ENCODE peak calls at places on chromosomes 5 and 9, in six cellular contexts. One of them, this sample, is unnamed.

GRCh38 chr5:55071413-55071812 is 31.0 kb upstream of the GZMA start:
- DNase-seq in transverse colon: no peak
- DNase-seq in colonic mucosa: no peak
- DNase-seq in neural progenitor cell: peak
- DNase-seq in cardiac muscle cell: no peak
- DNase-seq in skeletal muscle cell: no peak
- DNase-seq in this sample: peak

GRCh38 chr9:682633-683508 is 158.6 kb upstream of the DMRT1 start:
- DNase-seq in transverse colon: peak
- DNase-seq in cardiac muscle cell: peak
- DNase-seq in colonic mucosa: peak
- DNase-seq in skeletal muscle cell: no peak
- DNase-seq in neural progenitor cell: peak
- DNase-seq in this sample: no peak

GRCh38 chr9:107386396-107386795 is 103.2 kb downstream of the KLF4 start:
- DNase-seq in skeletal muscle cell: no peak
- DNase-seq in cardiac muscle cell: no peak
- DNase-seq in neural progenitor cell: no peak
- DNase-seq in colonic mucosa: no peak
- DNase-seq in transverse colon: no peak
- DNase-seq in this sample: no peak

GRCh38 chr5:3510642-3511041 is 85.0 kb upstream of the IRX1 start:
- DNase-seq in transverse colon: no peak
- DNase-seq in neural progenitor cell: no peak
- DNase-seq in cardiac muscle cell: no peak
- DNase-seq in colonic mucosa: no peak
- DNase-seq in skeletal muscle cell: no peak
- DNase-seq in this sample: no peak

GRCh38 chr5:159273923-159274322 is 10.8 kb downstream of the UBLCP1 start:
- DNase-seq in skeletal muscle cell: no peak
- DNase-seq in cardiac muscle cell: no peak
- DNase-seq in colonic mucosa: no peak
- DNase-seq in neural progenitor cell: no peak
- DNase-seq in transverse colon: no peak
- DNase-seq in this sample: no peak

GRCh38 chr5:148984333-148984732 is 78.5 kb downstream of the SH3TC2 start:
- DNase-seq in skeletal muscle cell: no peak
- DNase-seq in cardiac muscle cell: no peak
- DNase-seq in colonic mucosa: no peak
- DNase-seq in transverse colon: no peak
- DNase-seq in neural progenitor cell: no peak
- DNase-seq in this sample: peak

GRCh38 chr5:162248107-162248713 is 180.6 kb downstream of the GABRG2 start:
- DNase-seq in cardiac muscle cell: no peak
- DNase-seq in colonic mucosa: no peak
- DNase-seq in skeletal muscle cell: no peak
- DNase-seq in neural progenitor cell: peak
- DNase-seq in transverse colon: no peak
- DNase-seq in this sample: peak

GRCh38 chr5:111580956-111581355 is 68.6 kb upstream of the STARD4 start:
- DNase-seq in colonic mucosa: no peak
- DNase-seq in cardiac muscle cell: peak
- DNase-seq in neural progenitor cell: no peak
- DNase-seq in transverse colon: no peak
- DNase-seq in skeletal muscle cell: no peak
- DNase-seq in this sample: no peak

GRCh38 chr9:34884732-34885131 is 73.4 kb upstream of the PHF24 start:
- DNase-seq in transverse colon: no peak
- DNase-seq in skeletal muscle cell: no peak
- DNase-seq in cardiac muscle cell: no peak
- DNase-seq in neural progenitor cell: no peak
- DNase-seq in colonic mucosa: no peak
- DNase-seq in this sample: no peak

GRCh38 chr9:32291370-32291769 is 93.1 kb upstream of the ACO1 start:
- DNase-seq in cardiac muscle cell: no peak
- DNase-seq in colonic mucosa: no peak
- DNase-seq in transverse colon: no peak
- DNase-seq in neural progenitor cell: no peak
- DNase-seq in skeletal muscle cell: no peak
- DNase-seq in this sample: no peak

GRCh38 chr5:41176952-41177351 is 36.4 kb downstream of the C6 start:
- DNase-seq in neural progenitor cell: no peak
- DNase-seq in skeletal muscle cell: no peak
- DNase-seq in transverse colon: no peak
- DNase-seq in colonic mucosa: no peak
- DNase-seq in cardiac muscle cell: peak
- DNase-seq in this sample: no peak

GRCh38 chr9:88313364-88314220 is 74.7 kb upstream of the SPIN1 start:
- DNase-seq in colonic mucosa: no peak
- DNase-seq in skeletal muscle cell: no peak
- DNase-seq in neural progenitor cell: no peak
- DNase-seq in transverse colon: no peak
- DNase-seq in cardiac muscle cell: no peak
- DNase-seq in this sample: peak

GRCh38 chr5:151095341-151096000 is 14.6 kb upstream of the TNIP1 start:
- DNase-seq in neural progenitor cell: no peak
- DNase-seq in skeletal muscle cell: no peak
- DNase-seq in colonic mucosa: peak
- DNase-seq in cardiac muscle cell: peak
- DNase-seq in transverse colon: peak
- DNase-seq in this sample: no peak

GRCh38 chr9:137055385-137056364 is 1.8 kb upstream of the ENTPD2 start:
- DNase-seq in cardiac muscle cell: peak
- DNase-seq in skeletal muscle cell: peak
- DNase-seq in transverse colon: peak
- DNase-seq in colonic mucosa: peak
- DNase-seq in neural progenitor cell: peak
- DNase-seq in this sample: no peak

GRCh38 chr9:69599232-69599971 is 72.8 kb downstream of the APBA1 start:
- DNase-seq in colonic mucosa: no peak
- DNase-seq in transverse colon: no peak
- DNase-seq in cardiac muscle cell: peak
- DNase-seq in skeletal muscle cell: peak
- DNase-seq in neural progenitor cell: no peak
- DNase-seq in this sample: no peak

GRCh38 chr5:149583394-149583793 is 2.1 kb downstream of the ARHGEF37 start:
- DNase-seq in skeletal muscle cell: no peak
- DNase-seq in colonic mucosa: peak
- DNase-seq in transverse colon: peak
- DNase-seq in neural progenitor cell: no peak
- DNase-seq in cardiac muscle cell: peak
- DNase-seq in this sample: no peak

GRCh38 chr5:16502866-16503265 is 37.3 kb upstream of the ZNF622 start:
- DNase-seq in cardiac muscle cell: no peak
- DNase-seq in transverse colon: no peak
- DNase-seq in colonic mucosa: no peak
- DNase-seq in neural progenitor cell: peak
- DNase-seq in skeletal muscle cell: no peak
- DNase-seq in this sample: no peak

GRCh38 chr5:1246711-1247431 is 21.7 kb downstream of the SLC6A18 start:
- DNase-seq in colonic mucosa: peak
- DNase-seq in cardiac muscle cell: peak
- DNase-seq in transverse colon: peak
- DNase-seq in neural progenitor cell: peak
- DNase-seq in skeletal muscle cell: no peak
- DNase-seq in this sample: peak

GRCh38 chr9:130860458-130861316 is 25.6 kb downstream of the ABL1 start:
- DNase-seq in colonic mucosa: peak
- DNase-seq in neural progenitor cell: peak
- DNase-seq in cardiac muscle cell: peak
- DNase-seq in skeletal muscle cell: peak
- DNase-seq in transverse colon: peak
- DNase-seq in this sample: no peak

GRCh38 chr5:90366972-90367371 is 42.6 kb downstream of the CETN3 start:
- DNase-seq in neural progenitor cell: no peak
- DNase-seq in colonic mucosa: no peak
- DNase-seq in transverse colon: no peak
- DNase-seq in skeletal muscle cell: no peak
- DNase-seq in cardiac muscle cell: no peak
- DNase-seq in this sample: no peak

GRCh38 chr5:78264600-78264999 is 29.9 kb downstream of the AP3B1 start:
- DNase-seq in skeletal muscle cell: no peak
- DNase-seq in transverse colon: no peak
- DNase-seq in colonic mucosa: no peak
- DNase-seq in cardiac muscle cell: no peak
- DNase-seq in neural progenitor cell: no peak
- DNase-seq in this sample: no peak

GRCh38 chr5:38467353-38468040 is 88.9 kb downstream of the LIFR start:
- DNase-seq in colonic mucosa: no peak
- DNase-seq in skeletal muscle cell: no peak
- DNase-seq in cardiac muscle cell: peak
- DNase-seq in neural progenitor cell: peak
- DNase-seq in transverse colon: no peak
- DNase-seq in this sample: no peak

GRCh38 chr9:91160181-91160580 is 201.5 kb downstream of the AUH start:
- DNase-seq in colonic mucosa: no peak
- DNase-seq in skeletal muscle cell: no peak
- DNase-seq in cardiac muscle cell: no peak
- DNase-seq in transverse colon: no peak
- DNase-seq in neural progenitor cell: no peak
- DNase-seq in this sample: no peak

DNA sequence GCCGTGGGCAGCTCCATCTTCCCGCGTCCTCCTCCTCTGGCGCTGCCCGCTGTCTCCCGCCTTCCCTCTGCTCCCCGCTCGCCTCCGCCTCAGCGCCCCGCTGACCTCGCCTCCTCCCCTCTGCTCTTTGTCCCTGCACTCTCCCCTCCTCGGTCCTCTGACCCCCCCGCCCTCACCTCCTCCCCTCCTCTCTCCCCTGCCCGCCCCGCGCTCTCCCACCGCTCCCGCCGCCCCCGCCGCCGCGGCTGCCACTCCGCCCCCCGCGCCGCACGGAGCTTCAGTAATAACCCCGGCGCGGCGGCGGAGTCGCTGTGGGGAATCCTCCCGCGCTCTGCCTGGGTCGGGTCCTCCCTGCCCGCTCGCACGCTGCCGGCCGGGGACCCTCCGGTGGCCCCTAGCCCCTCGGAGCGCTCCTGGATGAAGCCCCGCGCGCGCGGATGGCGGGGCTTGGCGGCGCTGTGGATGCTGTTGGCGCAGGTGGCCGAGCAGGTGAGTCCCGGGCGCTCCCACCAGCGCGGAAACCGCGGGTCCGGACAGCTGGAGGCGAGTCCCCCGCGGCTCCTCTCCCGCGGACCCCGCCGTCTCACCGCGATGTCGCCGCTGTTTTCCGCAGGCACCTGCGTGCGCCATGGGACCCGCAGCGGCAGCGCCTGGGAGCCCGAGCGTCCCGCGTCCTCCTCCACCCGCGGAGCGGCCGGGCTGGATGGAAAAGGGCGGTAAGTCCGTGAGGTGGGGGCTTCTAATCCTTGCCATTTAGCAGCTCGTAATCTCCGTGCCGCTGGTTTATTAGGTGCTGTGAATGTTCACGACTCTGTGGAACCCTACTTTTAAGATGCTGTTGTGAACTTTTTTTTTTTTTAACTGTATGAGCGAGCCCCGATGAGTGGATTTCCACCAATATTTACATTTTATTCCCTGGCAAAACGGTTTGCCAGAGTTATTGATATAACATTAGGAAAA is at the start of gene ADAMTS16:
- DNase-seq in colonic mucosa: no peak
- DNase-seq in skeletal muscle cell: no peak
- DNase-seq in neural progenitor cell: peak
- DNase-seq in transverse colon: no peak
- DNase-seq in cardiac muscle cell: no peak
- DNase-seq in this sample: no peak
- H3K4me3 ChIP-seq in colonic mucosa: no peak
- H3K4me3 ChIP-seq in skeletal muscle cell: peak
- H3K4me3 ChIP-seq in neural progenitor cell: peak
- H3K4me3 ChIP-seq in transverse colon: peak
- H3K4me3 ChIP-seq in cardiac muscle cell: peak
- H3K4me3 ChIP-seq in this sample: peak

GRCh38 chr5:51395666-51396356 is 12.6 kb downstream of the ISL1 start:
- DNase-seq in colonic mucosa: no peak
- DNase-seq in transverse colon: no peak
- DNase-seq in skeletal muscle cell: no peak
- DNase-seq in neural progenitor cell: no peak
- DNase-seq in cardiac muscle cell: no peak
- DNase-seq in this sample: no peak
- H3K4me3 ChIP-seq in colonic mucosa: no peak
- H3K4me3 ChIP-seq in transverse colon: no peak
- H3K4me3 ChIP-seq in skeletal muscle cell: no peak
- H3K4me3 ChIP-seq in neural progenitor cell: no peak
- H3K4me3 ChIP-seq in cardiac muscle cell: no peak
- H3K4me3 ChIP-seq in this sample: no peak

GRCh38 chr5:178115136-178115834 is 2.0 kb downstream of the N4BP3 start:
- DNase-seq in transverse colon: no peak
- DNase-seq in skeletal muscle cell: no peak
- DNase-seq in cardiac muscle cell: no peak
- DNase-seq in colonic mucosa: no peak
- DNase-seq in neural progenitor cell: peak
- DNase-seq in this sample: peak
- H3K4me3 ChIP-seq in transverse colon: no peak
- H3K4me3 ChIP-seq in skeletal muscle cell: peak
- H3K4me3 ChIP-seq in cardiac muscle cell: no peak
- H3K4me3 ChIP-seq in colonic mucosa: no peak
- H3K4me3 ChIP-seq in neural progenitor cell: peak
- H3K4me3 ChIP-seq in this sample: peak

GRCh38 chr5:44389410-44389879 is at the start of gene FGF10:
- DNase-seq in cardiac muscle cell: peak
- DNase-seq in transverse colon: peak
- DNase-seq in colonic mucosa: no peak
- DNase-seq in neural progenitor cell: peak
- DNase-seq in skeletal muscle cell: no peak
- DNase-seq in this sample: peak

GRCh38 chr5:44387391-44387790 is 1.8 kb downstream of the FGF10 start:
- DNase-seq in neural progenitor cell: peak
- DNase-seq in cardiac muscle cell: no peak
- DNase-seq in transverse colon: no peak
- DNase-seq in skeletal muscle cell: no peak
- DNase-seq in colonic mucosa: no peak
- DNase-seq in this sample: no peak

GRCh38 chr5:44388504-44389409 is 463 bp downstream of the FGF10 start:
- DNase-seq in colonic mucosa: no peak
- DNase-seq in skeletal muscle cell: no peak
- DNase-seq in cardiac muscle cell: peak
- DNase-seq in neural progenitor cell: peak
- DNase-seq in transverse colon: no peak
- DNase-seq in this sample: no peak

GRCh38 chr5:44390332-44390731 is 1.1 kb upstream of the FGF10 start:
- DNase-seq in cardiac muscle cell: no peak
- DNase-seq in colonic mucosa: no peak
- DNase-seq in neural progenitor cell: no peak
- DNase-seq in skeletal muscle cell: no peak
- DNase-seq in transverse colon: no peak
- DNase-seq in this sample: no peak

GRCh38 chr5:44387911-44388310 is 1.3 kb downstream of the FGF10 start:
- DNase-seq in transverse colon: no peak
- DNase-seq in cardiac muscle cell: no peak
- DNase-seq in skeletal muscle cell: no peak
- DNase-seq in colonic mucosa: no peak
- DNase-seq in neural progenitor cell: peak
- DNase-seq in this sample: no peak
- H3K4me3 ChIP-seq in transverse colon: peak
- H3K4me3 ChIP-seq in cardiac muscle cell: peak
- H3K4me3 ChIP-seq in skeletal muscle cell: no peak
- H3K4me3 ChIP-seq in colonic mucosa: peak
- H3K4me3 ChIP-seq in neural progenitor cell: peak
- H3K4me3 ChIP-seq in this sample: peak

This sample was measured in NT2/D1.